ENCODE peak calls at places on chromosome 1, in nine cellular contexts. P, J, N, D, F, M, Z, T and K are unnamed samples.

GRCh38 chr1:115495603-115496002 is 146.2 kb upstream of the VANGL1 start:
- DNase-seq in D (peak; percentile 78), N (no peak), T (no peak), F (no peak), Z (no peak), J (no peak), P (peak; percentile 13), M (no peak), K (no peak)

GRCh38 chr1:214843281-214843680 is 239.3 kb upstream of the KCNK2 start:
- DNase-seq in J (no peak), F (no peak), N (no peak), T (no peak), P (no peak), D (no peak), M (no peak), Z (no peak), K (no peak)

GRCh38 chr1:226100436-226101347 is 38.2 kb downstream of the H3-3A start:
- DNase-seq in P (peak; percentile 60), D (peak; percentile 80), F (no peak), T (peak; percentile 23), M (no peak), J (peak; percentile 66), Z (no peak), N (peak; percentile 41), K (no peak)

GRCh38 chr1:3543076-3544049 is 67.9 kb downstream of the MEGF6 start:
- DNase-seq in M (peak; percentile 82), F (no peak), J (peak; percentile 82), T (no peak), N (no peak), Z (no peak), D (peak; percentile 100), P (peak; percentile 74), K (peak; percentile 68)

GRCh38 chr1:47906009-47906432 is 91.2 kb downstream of the TRABD2B start:
- DNase-seq in M (no peak), N (no peak), D (peak; percentile 83), P (no peak), Z (no peak), F (no peak), J (peak; percentile 14), T (no peak), K (no peak)

GRCh38 chr1:27528701-27529637 is 39.0 kb upstream of the WASF2 start:
- DNase-seq in T (peak; percentile 85), F (no peak), P (peak; percentile 73), M (peak; percentile 95), J (peak; percentile 90), Z (no peak), D (peak; percentile 98), N (peak; percentile 83), K (peak; percentile 49)

GRCh38 chr1:12047120-12047876 is 15.8 kb upstream of the TNFRSF8 start:
- DNase-seq in J (peak; percentile 63), T (no peak), N (no peak), M (no peak), F (no peak), D (peak; percentile 94), Z (no peak), P (peak; percentile 31), K (no peak)

GRCh38 chr1:172823534-172823933 is 164.6 kb downstream of the FASLG start:
- DNase-seq in N (no peak), P (peak; percentile 39), T (no peak), F (no peak), J (peak; percentile 15), D (peak; percentile 73), M (no peak), Z (no peak), K (no peak)

GRCh38 chr1:235532350-235532749 is 28.1 kb upstream of the B3GALNT2 start:
- DNase-seq in Z (no peak), D (peak; percentile 83), P (peak; percentile 36), T (no peak), M (no peak), J (peak; percentile 35), F (no peak), N (no peak), K (no peak)

GRCh38 chr1:9872430-9873165 is 37.5 kb downstream of the CTNNBIP1 start:
- DNase-seq in F (no peak), D (peak; percentile 67), J (no peak), Z (no peak), N (no peak), M (no peak), T (no peak), P (peak; percentile 42), K (peak; percentile 18)

GRCh38 chr1:111813440-111814304 is 58.0 kb downstream of the DDX20 start:
- DNase-seq in P (no peak), Z (no peak), N (no peak), T (no peak), M (no peak), D (no peak), F (no peak), J (peak; percentile 13), K (no peak)

GRCh38 chr1:111099289-111099688 is 40.6 kb downstream of the DRAM2 start:
- DNase-seq in J (no peak), Z (no peak), M (no peak), T (no peak), F (no peak), D (no peak), P (peak; percentile 2), N (no peak), K (no peak)

GRCh38 chr1:100404816-100405215 is 52.5 kb downstream of the CDC14A start:
- DNase-seq in M (no peak), N (no peak), D (peak; percentile 66), J (no peak), T (no peak), P (no peak), F (no peak), Z (no peak), K (peak; percentile 2)

GRCh38 chr1:175015243-175015642 is 8.0 kb downstream of the MRPS14 start:
- DNase-seq in Z (no peak), D (peak; percentile 85), M (no peak), F (no peak), N (no peak), P (peak; percentile 71), J (peak; percentile 69), T (no peak), K (no peak)
- H3K27ac ChIP-seq in Z (no peak overlapping the region), D (peak overlapping the region; percentile 77), M (no peak overlapping the region), F (no peak overlapping the region), N (no peak overlapping the region), P (peak overlapping the region; percentile 54), J (no peak overlapping the region), T (no peak overlapping the region), K (peak overlapping the region; percentile 74)

GRCh38 chr1:8121261-8122159 is 95.4 kb upstream of the ERRFI1 start:
- DNase-seq in F (no peak), N (no peak), Z (no peak), T (peak; percentile 21), D (peak; percentile 76), P (peak; percentile 100), J (peak; percentile 93), M (peak; percentile 95), K (peak; percentile 81)

GRCh38 chr1:8122477-8123407 is 96.6 kb upstream of the ERRFI1 start:
- DNase-seq in N (no peak), F (no peak), P (peak; percentile 82), Z (no peak), D (no peak), J (peak; percentile 51), T (no peak), M (peak; percentile 64), K (no peak)

GRCh38 chr1:8118031-8118451 is 91.9 kb upstream of the ERRFI1 start:
- DNase-seq in P (no peak), T (no peak), N (no peak), Z (no peak), F (no peak), D (no peak), M (no peak), J (no peak), K (no peak)

GRCh38 chr1:8122160-8122476 is 96.0 kb upstream of the ERRFI1 start:
- DNase-seq in Z (no peak), J (peak; percentile 50), D (peak; percentile 75), M (peak; percentile 73), F (no peak), P (peak; percentile 70), T (no peak), N (no peak), K (no peak)

DNA sequence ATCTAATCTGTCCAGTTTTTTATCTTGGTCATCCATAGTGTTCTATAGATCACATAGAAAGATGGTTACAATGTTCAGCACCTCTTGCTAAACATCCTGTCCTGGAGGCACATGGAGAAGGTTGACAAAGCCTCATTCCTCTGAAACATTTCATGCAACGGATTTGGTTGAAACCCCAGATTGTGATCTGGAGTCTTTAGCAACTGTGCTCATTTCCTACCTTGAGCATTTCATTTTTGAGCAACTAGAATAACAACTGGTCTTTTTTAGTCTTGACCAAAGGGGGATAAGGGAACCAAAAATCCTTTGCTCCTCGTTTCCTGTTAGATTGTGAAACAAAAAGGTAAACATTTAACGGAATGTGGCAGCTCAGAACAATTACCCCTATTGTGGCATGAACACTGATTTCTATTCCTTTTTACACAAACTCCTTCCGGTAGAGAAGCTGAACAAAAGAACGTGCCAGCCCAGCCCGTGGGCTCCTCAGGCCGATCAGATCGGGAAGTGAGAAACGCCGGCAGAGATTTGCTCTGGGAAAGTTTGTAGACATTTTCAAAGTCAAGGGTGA is 94.7 kb upstream of the ERRFI1 start:
- DNase-seq in N (no peak), P (no peak), F (no peak), D (peak; percentile 58), Z (no peak), M (no peak), J (peak; percentile 82), T (no peak), K (no peak)
- TF ChIP-seq CTCF in N (no peak), P (no peak), F (no peak), D (no peak), Z (no peak), M (no peak), J (no peak), T (no peak), K (no peak)

GRCh38 chr1:93468681-93469080 is 20.8 kb downstream of the FNBP1L start:
- DNase-seq in N (no peak), D (no peak), F (no peak), J (no peak), M (no peak), P (no peak), Z (no peak), T (no peak), K (no peak)
- H3K9me3 ChIP-seq in N (peaks cover 13% of the 10 kb centered on the region), D (no peaks in the 10 kb centered on the region), F (no peaks in the 10 kb centered on the region), J (peaks cover 4% of the 10 kb centered on the region), M (no peaks in the 10 kb centered on the region), P (no peaks in the 10 kb centered on the region), Z (no peaks in the 10 kb centered on the region), T (no peaks in the 10 kb centered on the region), K (no peaks in the 10 kb centered on the region)

GRCh38 chr1:114238066-114238465 is 84.4 kb upstream of the SYT6 start:
- DNase-seq in Z (no peak), M (no peak), F (no peak), P (no peak), D (no peak), J (no peak), N (no peak), T (no peak), K (no peak)

GRCh38 chr1:114236517-114236916 is 82.8 kb upstream of the SYT6 start:
- DNase-seq in N (no peak), F (no peak), T (no peak), J (no peak), Z (no peak), P (no peak), D (no peak), M (no peak), K (no peak)

GRCh38 chr1:114235281-114235680 is 81.6 kb upstream of the SYT6 start:
- DNase-seq in F (no peak), J (no peak), N (no peak), D (no peak), M (no peak), T (no peak), P (no peak), Z (no peak), K (no peak)

GRCh38 chr1:114234408-114235119 is 80.9 kb upstream of the SYT6 start:
- DNase-seq in Z (no peak), T (no peak), P (no peak), D (no peak), M (no peak), J (no peak), N (no peak), F (no peak), K (no peak)

GRCh38 chr1:114235956-114236355 is 82.3 kb upstream of the SYT6 start:
- DNase-seq in J (no peak), F (no peak), P (no peak), D (no peak), Z (no peak), T (peak; percentile 29), M (no peak), N (no peak), K (no peak)
- H3K27ac ChIP-seq in J (no peak overlapping the region), F (no peak overlapping the region), P (no peak overlapping the region), D (no peak overlapping the region), Z (no peak overlapping the region), T (peak overlapping the region; percentile 10), M (no peak overlapping the region), N (no peak overlapping the region), K (no peak overlapping the region)